ENCODE peak calls at places on chromosomes 2 and 18, in eight cellular contexts. X, B, C, A, H, D, O and K are unnamed samples. For H3K9me3, the result is how much of the 10 kb centered on the place peaks cover.

GRCh38 chr18:8706981-8707940 is 1.9 kb downstream of the MTCL1 start:
- DNase-seq in O (peak), H (no peak), D (no peak), B (peak), C (no peak), A (peak), X (peak), K (peak)

GRCh38 chr2:15243762-15244161 is 317.4 kb downstream of the NBAS start:
- DNase-seq in H (no peak), C (no peak), B (no peak), D (no peak), O (no peak), A (no peak), X (no peak), K (peak)

GRCh38 chr2:38213619-38214018 is 137.7 kb upstream of the CYP1B1 start:
- DNase-seq in H (no peak), X (no peak), C (no peak), D (no peak), B (no peak), A (no peak), O (no peak), K (no peak)

GRCh38 chr2:5373200-5373599 is 319.0 kb upstream of the SOX11 start:
- DNase-seq in H (no peak), C (no peak), D (peak), X (no peak), A (peak), B (no peak), O (peak), K (no peak)

GRCh38 chr2:207041753-207042152 is 102.4 kb downstream of the CPO start:
- DNase-seq in O (no peak), C (no peak), X (no peak), D (no peak), B (no peak), A (no peak), H (no peak), K (no peak)

GRCh38 chr2:3403587-3404334 is 24.3 kb downstream of the TRAPPC12 start:
- DNase-seq in A (no peak), B (no peak), H (no peak), D (no peak), X (no peak), O (no peak), C (no peak), K (no peak)

GRCh38 chr2:234135750-234136221 is 85.3 kb downstream of the SPP2 start:
- DNase-seq in B (no peak), A (peak), H (peak), X (peak), D (peak), O (peak), C (peak), K (peak)

GRCh38 chr2:120826716-120827410 is 91.2 kb downstream of the GLI2 start:
- DNase-seq in O (no peak), X (peak), H (no peak), A (no peak), D (no peak), B (no peak), C (no peak), K (no peak)

GRCh38 chr2:219282375-219282774 is 3.2 kb downstream of the DNAJB2 start:
- DNase-seq in H (no peak), D (no peak), O (no peak), C (no peak), X (no peak), A (no peak), B (no peak), K (no peak)

GRCh38 chr2:222722327-222722946 is 51.0 kb downstream of the MOGAT1 start:
- DNase-seq in X (peak), B (no peak), D (no peak), H (no peak), A (no peak), O (no peak), C (no peak), K (peak)

GRCh38 chr2:111945444-111946293 is 47.3 kb downstream of the MERTK start:
- DNase-seq in H (peak), O (no peak), A (no peak), C (no peak), D (no peak), X (no peak), B (no peak), K (no peak)

GRCh38 chr18:3458952-3459853 is 9.2 kb downstream of the TGIF1 start:
- DNase-seq in X (no peak), A (no peak), C (no peak), H (no peak), B (no peak), O (no peak), D (no peak), K (peak)

GRCh38 chr18:58666176-58666575 is 5.1 kb upstream of the MALT1 start:
- DNase-seq in X (peak), D (no peak), O (no peak), C (no peak), H (no peak), A (no peak), B (no peak), K (peak)

GRCh38 chr18:65610939-65611338 is 139.9 kb upstream of the CDH7 start:
- DNase-seq in H (no peak), C (no peak), D (peak), A (no peak), O (peak), B (no peak), X (no peak), K (no peak)

GRCh38 chr2:70044290-70045040 is 42.8 kb upstream of the PCBP1 start:
- DNase-seq in X (no peak), O (no peak), A (no peak), B (no peak), D (no peak), H (peak), C (no peak), K (no peak)

GRCh38 chr2:169977510-169977909 is 150.3 kb downstream of the UBR3 start:
- DNase-seq in O (no peak), H (no peak), X (no peak), A (no peak), D (no peak), B (no peak), C (no peak), K (no peak)

GRCh38 chr2:20309001-20309400 is 41.6 kb downstream of the PUM2 start:
- DNase-seq in C (no peak), B (no peak), O (no peak), A (no peak), H (no peak), X (no peak), D (no peak), K (no peak)

GRCh38 chr2:105861198-105861597 is 116.5 kb downstream of the NCK2 start:
- DNase-seq in X (no peak), C (no peak), H (no peak), O (peak), A (no peak), D (no peak), B (no peak), K (no peak)

GRCh38 chr2:152716805-152717241 is 438 bp downstream of the PRPF40A start:
- DNase-seq in O (no peak), X (peak), D (peak), B (peak), C (no peak), H (no peak), A (peak), K (peak)

GRCh38 chr2:9234680-9235387 is 28.2 kb downstream of the ASAP2 start:
- DNase-seq in C (no peak), B (no peak), O (no peak), H (no peak), A (no peak), X (peak), D (no peak), K (peak)

GRCh38 chr2:28152585-28153284 is 239.9 kb upstream of the FOSL2 start:
- DNase-seq in D (no peak), B (no peak), H (no peak), O (no peak), A (no peak), C (no peak), X (no peak), K (peak)

GRCh38 chr2:97868986-97869721 is 126.6 kb downstream of the TMEM131 start:
- DNase-seq in O (peak), C (no peak), B (no peak), H (peak), A (peak), X (peak), D (peak), K (peak)

GRCh38 chr2:97871096-97871780 is 124.5 kb downstream of the TMEM131 start:
- DNase-seq in D (no peak), B (no peak), X (peak), H (no peak), O (no peak), C (no peak), A (no peak), K (peak)

GRCh38 chr2:97869722-97870346 is 125.9 kb downstream of the TMEM131 start:
- DNase-seq in H (no peak), O (no peak), A (no peak), X (no peak), D (no peak), B (no peak), C (no peak), K (no peak)

DNA sequence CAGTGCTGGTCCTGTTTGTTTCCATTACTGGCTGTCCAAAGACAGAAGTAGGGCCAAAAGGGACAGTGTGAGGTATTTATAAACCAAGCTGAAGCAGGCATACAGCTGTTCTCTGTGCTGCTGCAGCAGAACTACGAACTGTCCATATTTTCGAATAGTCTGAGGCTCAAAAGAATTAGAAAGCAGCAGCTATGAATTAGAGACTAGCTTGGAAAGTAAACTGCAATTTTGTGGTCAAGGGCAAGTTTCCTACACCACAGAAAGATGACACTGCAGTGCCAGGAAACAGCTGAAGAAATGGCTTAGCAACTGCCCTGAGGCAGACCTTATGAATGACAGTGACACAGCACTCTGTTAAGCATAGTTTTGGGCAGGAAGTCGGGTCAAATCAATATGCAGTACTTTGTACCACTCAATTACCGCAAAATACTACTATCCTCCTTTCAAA is 125.3 kb downstream of the TMEM131 start:
- DNase-seq in A (peak), O (no peak), X (peak), B (no peak), C (no peak), D (no peak), H (peak), K (peak)
- H3K9me3 ChIP-seq in A (under half), O (under half), X (under half), B (under half), C (under half), D (under half), H (under half), K (under half)

DNA sequence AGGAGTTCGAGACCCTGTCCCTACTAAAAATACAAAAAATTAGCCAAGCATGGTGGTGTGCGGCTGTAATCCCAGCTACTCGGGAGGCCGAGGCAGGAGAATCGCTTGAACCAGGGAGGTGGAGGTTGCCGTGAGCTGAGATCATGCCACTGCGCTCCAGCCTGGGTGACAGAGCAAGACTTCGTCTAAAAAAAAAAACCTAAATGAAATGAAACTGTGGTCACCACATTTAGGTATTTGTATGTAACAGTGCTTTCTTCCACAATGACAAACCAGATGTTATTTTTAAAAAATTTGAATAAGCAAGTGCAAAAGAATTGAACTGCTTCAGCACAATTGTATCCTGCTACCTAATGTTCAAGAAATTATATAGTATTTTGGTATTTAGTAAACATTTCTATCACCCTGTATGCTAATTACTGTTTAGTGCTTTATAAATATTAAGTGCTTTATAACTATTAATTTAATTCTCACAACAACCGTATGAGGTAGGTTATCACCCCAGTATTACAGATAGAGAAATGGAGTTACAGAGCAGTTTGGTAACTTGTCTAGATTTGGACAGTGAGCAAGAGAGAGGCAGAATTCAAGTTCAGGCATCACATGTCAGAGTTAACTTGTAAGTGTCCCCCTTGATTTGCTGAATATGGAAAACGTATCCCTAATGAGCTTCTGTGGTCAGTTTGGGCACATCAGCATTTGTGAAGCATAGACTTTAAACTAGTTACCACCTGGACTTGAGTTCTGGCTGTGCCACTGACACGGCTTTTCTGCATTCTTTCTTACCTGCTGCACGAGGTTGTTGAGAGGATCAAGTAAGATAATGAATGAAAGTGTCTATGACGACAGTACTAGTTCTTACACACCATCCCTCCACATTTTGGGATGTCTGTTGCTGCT is 14.4 kb downstream of the PHLPP1 start:
- DNase-seq in O (no peak), X (no peak), H (no peak), B (no peak), C (no peak), D (no peak), A (no peak), K (no peak)
- H3K9me3 ChIP-seq in O (under half), X (under half), H (under half), B (under half), C (under half), D (under half), A (under half), K (under half)

GRCh38 chr2:45007961-45008295 is 1.3 kb downstream of the SIX2 start:
- DNase-seq in D (no peak), B (no peak), C (no peak), O (no peak), X (no peak), H (no peak), A (no peak), K (no peak)

GRCh38 chr2:45008296-45009129 is 739 bp downstream of the SIX2 start:
- DNase-seq in A (peak), D (no peak), O (peak), C (no peak), X (peak), B (no peak), H (peak), K (no peak)

GRCh38 chr2:45009928-45010705 is 865 bp upstream of the SIX2 start:
- DNase-seq in A (peak), X (peak), D (no peak), C (no peak), O (peak), B (peak), H (peak), K (peak)

GRCh38 chr2:45010706-45011036 is 1.4 kb upstream of the SIX2 start:
- DNase-seq in B (no peak), O (no peak), C (no peak), X (no peak), D (no peak), H (no peak), A (no peak), K (no peak)

GRCh38 chr2:45009303-45009927 is at the start of gene SIX2:
- DNase-seq in C (no peak), B (peak), O (peak), A (peak), H (peak), X (peak), D (peak), K (peak)
- H3K9me3 ChIP-seq in C (under half), B (under half), O (under half), A (under half), H (under half), X (under half), D (under half), K (under half)

GRCh38 chr2:214695789-214696188 is 113.7 kb downstream of the BARD1 start:
- DNase-seq in H (no peak), D (no peak), O (no peak), B (no peak), X (no peak), C (no peak), A (no peak), K (no peak)
- H3K9me3 ChIP-seq in H (under half), D (under half), O (under half), B (under half), X (under half), C (under half), A (under half), K (under half)

GRCh38 chr2:366706-367105 is 78.8 kb upstream of the ALKAL2 start:
- DNase-seq in O (no peak), X (no peak), C (no peak), A (no peak), B (no peak), H (no peak), D (no peak), K (no peak)
- H3K9me3 ChIP-seq in O (under half), X (under half), C (under half), A (under half), B (under half), H (under half), D (under half), K (under half)

DNA sequence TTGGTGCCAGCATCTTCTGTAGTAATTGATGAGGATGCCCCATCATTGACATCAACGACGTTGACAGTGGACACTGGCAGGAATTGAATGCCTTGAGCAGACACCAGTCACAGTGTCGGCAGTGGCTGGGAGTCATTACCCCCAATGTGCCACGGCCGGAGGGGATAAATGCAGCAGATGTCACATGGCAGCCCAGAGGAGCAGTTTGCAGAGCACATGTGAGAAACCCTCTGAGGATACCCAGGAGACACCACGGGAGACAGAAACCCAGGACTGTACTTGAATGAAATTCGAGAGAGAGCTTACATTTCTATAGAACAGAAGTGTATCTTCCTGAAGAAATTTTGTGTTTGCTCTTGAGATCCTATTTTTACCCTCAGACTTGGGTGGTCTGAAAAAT is 409.1 kb upstream of the TNP1 start:
- DNase-seq in A (no peak), B (no peak), D (no peak), H (no peak), X (no peak), O (no peak), C (no peak), K (no peak)
- H3K9me3 ChIP-seq in A (under half), B (under half), D (under half), H (under half), X (under half), O (under half), C (under half), K (under half)

DNA sequence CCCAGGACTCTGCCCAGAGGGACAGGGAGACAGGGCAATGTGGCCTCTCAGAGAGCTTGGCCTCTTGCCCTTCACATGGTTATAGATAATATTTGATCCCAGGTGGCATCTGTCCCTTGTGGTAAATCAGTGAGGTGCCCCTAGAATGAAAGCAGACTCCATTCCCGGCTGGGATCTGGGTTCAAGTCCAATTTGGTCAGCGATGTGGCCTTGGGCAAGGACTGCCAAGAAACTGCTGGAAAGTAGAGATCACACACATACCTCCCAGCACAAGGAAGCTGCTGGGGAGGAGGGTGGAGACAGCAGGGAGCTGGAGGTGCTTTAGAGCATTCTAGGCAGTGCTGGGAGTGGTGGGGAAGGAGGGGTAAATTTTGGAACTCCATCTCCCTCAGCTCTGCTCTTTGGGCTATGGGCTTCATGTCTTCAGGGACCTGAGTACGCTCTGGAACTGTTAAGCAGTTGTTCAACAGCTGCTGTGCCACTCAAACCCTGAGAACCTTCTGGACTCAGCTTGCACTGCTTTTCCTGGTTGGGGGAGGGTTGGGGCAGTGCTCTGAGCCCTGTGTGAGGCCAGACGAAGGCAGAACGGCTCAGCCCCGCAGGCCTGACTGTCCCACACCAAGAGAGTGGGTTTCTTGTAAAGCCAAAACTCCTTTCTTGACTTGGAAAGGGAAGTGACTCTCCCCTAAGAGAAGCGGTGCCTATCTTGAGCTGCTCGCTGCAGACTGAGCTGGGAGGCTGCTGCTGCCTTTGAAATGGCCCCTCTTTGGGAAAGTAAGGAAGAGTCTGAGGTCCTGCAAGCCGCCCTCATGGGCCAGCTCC is 23.0 kb downstream of the INPP5D start:
- DNase-seq in B (no peak), C (no peak), A (no peak), X (no peak), D (no peak), H (peak), O (no peak), K (no peak)
- H3K9me3 ChIP-seq in B (under half), C (under half), A (under half), X (under half), D (under half), H (under half), O (under half), K (under half)

GRCh38 chr18:38483326-38483725 is 917.7 kb upstream of the CELF4 start:
- DNase-seq in D (no peak), O (no peak), A (no peak), X (no peak), H (no peak), C (no peak), B (no peak), K (no peak)
- H3K9me3 ChIP-seq in D (under half), O (under half), A (under half), X (under half), H (under half), C (under half), B (under half), K (under half)